ENCODE peak calls at places on chromosome 20, in five cellular contexts. Z is OCI-LY7, H is germinal center, L is epithelial cell of esophagus, U is AG09319. C is an unnamed sample.
A peak's percentile ranks its signal among the peaks of the same experiment; 100 is the strongest.

GRCh38 chr20:17471606-17472187 is 59.5 kb downstream of the BFSP1 start:
- DNase-seq in Z (no peak), H (no peak), L (no peak), U (no peak), C (no peak)

GRCh38 chr20:19673575-19673974 is 84.5 kb upstream of the RIN2 start:
- DNase-seq in Z (no peak), H (no peak), L (peak; percentile 54), U (no peak), C (no peak)

GRCh38 chr20:22339091-22339881 is 245.1 kb downstream of the FOXA2 start:
- DNase-seq in Z (peak; percentile 65), H (peak; percentile 17), L (peak; percentile 85), U (no peak), C (no peak)

GRCh38 chr20:63092660-63093215 is 86.0 kb upstream of the BHLHE23 start:
- DNase-seq in Z (no peak), H (no peak), L (no peak), U (no peak), C (peak; percentile 30)

GRCh38 chr20:47428851-47429336 is 72.4 kb upstream of the ZMYND8 start:
- DNase-seq in Z (no peak), H (no peak), L (no peak), U (no peak), C (no peak)

GRCh38 chr20:46562373-46563169 is 12.1 kb upstream of the OCSTAMP start:
- DNase-seq in Z (peak; percentile 57), H (peak; percentile 82), L (peak; percentile 64), U (no peak), C (peak; percentile 56)

GRCh38 chr20:20393207-20393606 is 25.3 kb downstream of the INSM1 start:
- DNase-seq in Z (no peak), H (no peak), L (no peak), U (no peak), C (no peak)

GRCh38 chr20:9503530-9504251 is 10.7 kb upstream of the LAMP5 start:
- DNase-seq in Z (no peak), H (no peak), L (no peak), U (peak; percentile 25), C (no peak)

GRCh38 chr20:44056010-44056698 is 130.8 kb downstream of the JPH2 start:
- DNase-seq in Z (no peak), H (no peak), L (peak; percentile 34), U (no peak), C (no peak)

GRCh38 chr20:10795286-10796026 is 121.7 kb upstream of the JAG1 start:
- DNase-seq in Z (no peak), H (no peak), L (no peak), U (no peak), C (no peak)

GRCh38 chr20:347317-347639 is 367 bp downstream of the NRSN2 start:
- DNase-seq in Z (no peak), H (no peak), L (no peak), U (no peak), C (no peak)

GRCh38 chr20:40508821-40509220 is 180.2 kb downstream of the MAFB start:
- DNase-seq in Z (no peak), H (no peak), L (no peak), U (no peak), C (no peak)

GRCh38 chr20:38168791-38169589 is 3.9 kb upstream of the TGM2 start:
- DNase-seq in Z (no peak), H (no peak), L (peak; percentile 52), U (no peak), C (peak; percentile 67)

GRCh38 chr20:33273117-33273851 is 9.7 kb upstream of the BPIFB1 start:
- DNase-seq in Z (no peak), H (no peak), L (no peak), U (no peak), C (no peak)

GRCh38 chr20:41249371-41249770 is 68.2 kb downstream of the ZHX3 start:
- DNase-seq in Z (no peak), H (no peak), L (peak; percentile 92), U (peak; percentile 40), C (peak; percentile 76)

GRCh38 chr20:7094438-7094997 is 327.0 kb downstream of the BMP2 start:
- DNase-seq in Z (peak; percentile 70), H (peak; percentile 2), L (peak; percentile 71), U (no peak), C (no peak)

GRCh38 chr20:36992802-36993334 is 41.4 kb upstream of the SAMHD1 start:
- DNase-seq in Z (no peak), H (no peak), L (no peak), U (no peak), C (no peak)

GRCh38 chr20:49989234-49990065 is 6.7 kb downstream of the SNAI1 start:
- DNase-seq in Z (no peak), H (no peak), L (no peak), U (peak; percentile 83), C (peak; percentile 84)

GRCh38 chr20:46060301-46060881 is 29.4 kb downstream of the NCOA5 start:
- DNase-seq in Z (peak; percentile 82), H (peak; percentile 31), L (no peak), U (no peak), C (no peak)

GRCh38 chr20:15703171-15703911 is 869.9 kb downstream of the KIF16B start:
- DNase-seq in Z (no peak), H (no peak), L (peak; percentile 98), U (no peak), C (no peak)

GRCh38 chr20:6162239-6162638 is 39.4 kb upstream of the FERMT1 start:
- DNase-seq in Z (no peak), H (no peak), L (no peak), U (peak; percentile 20), C (peak; percentile 86)

C was measured in psoas muscle.